ENCODE peak calls at places on chromosomes 6 and 20, in ten cellular contexts. A is brain microvascular endothelial cell, Y is HEK293T, V is NCI-H2171, G is pancreas, D is GM04504, J is iris pigment epithelial cell, M is testis, K is naive B cell, E is cerebellum. I is an unnamed sample.

GRCh38 chr6:105045546-105045945 is 88.6 kb downstream of the LIN28B start:
- DNase-seq in G (no peak), D (no peak), E (no peak), J (peak; percentile 48), M (no peak), A (peak; percentile 48), V (no peak), K (no peak), Y (no peak), I (no peak)

GRCh38 chr6:27237089-27237723 is 10.3 kb upstream of the PRSS16 start:
- DNase-seq in M (no peak), K (no peak), V (no peak), E (no peak), Y (peak; percentile 48), J (peak; percentile 86), D (no peak), A (peak; percentile 85), G (no peak), I (no peak)

GRCh38 chr20:24199493-24199892 is 210.9 kb upstream of the GGTLC1 start:
- DNase-seq in E (no peak), Y (no peak), A (no peak), V (peak; percentile 24), M (no peak), G (no peak), J (no peak), D (no peak), K (no peak), I (no peak)

GRCh38 chr20:46348972-46349741 is 40.9 kb upstream of the CDH22 start:
- DNase-seq in E (peak; percentile 87), Y (peak; percentile 72), D (no peak), V (peak; percentile 71), J (peak; percentile 41), G (peak; percentile 50), A (peak; percentile 32), M (peak; percentile 75), K (peak; percentile 12), I (peak; percentile 75)

GRCh38 chr20:48405909-48406308 is 421.9 kb downstream of the PREX1 start:
- DNase-seq in Y (no peak), E (no peak), V (no peak), G (no peak), K (peak; percentile 11), D (no peak), M (no peak), J (no peak), A (no peak), I (no peak)

GRCh38 chr20:37270586-37271420 is 9.2 kb upstream of the GHRH start:
- DNase-seq in M (no peak), D (no peak), Y (no peak), E (no peak), K (peak; percentile 51), V (no peak), G (no peak), J (peak; percentile 46), A (peak; percentile 66), I (peak; percentile 43)

GRCh38 chr6:78578430-78578829 is 288.9 kb upstream of the IRAK1BP1 start:
- DNase-seq in K (no peak), E (no peak), Y (no peak), M (no peak), J (no peak), G (no peak), A (no peak), V (no peak), D (no peak), I (no peak)

GRCh38 chr6:44630125-44631028 is 242.9 kb downstream of the CDC5L start:
- DNase-seq in J (peak; percentile 71), A (peak; percentile 53), M (peak; percentile 66), K (no peak), D (no peak), V (no peak), Y (peak; percentile 83), E (peak; percentile 36), G (no peak), I (peak; percentile 15)

GRCh38 chr20:48523191-48523757 is 304.5 kb downstream of the PREX1 start:
- DNase-seq in E (no peak), D (peak; percentile 44), J (peak; percentile 67), G (no peak), Y (peak; percentile 62), A (peak; percentile 57), K (no peak), M (peak; percentile 69), V (no peak), I (no peak)

GRCh38 chr20:43914286-43914685 is 366 bp upstream of the TOX2 start:
- DNase-seq in E (no peak), K (no peak), J (no peak), V (no peak), A (no peak), G (no peak), D (no peak), Y (peak; percentile 24), M (no peak), I (no peak)

GRCh38 chr6:34491091-34491430 is 25.2 kb downstream of the PACSIN1 start:
- DNase-seq in G (no peak), Y (no peak), D (peak; percentile 14), E (no peak), M (no peak), J (peak; percentile 29), V (no peak), A (no peak), K (no peak), I (no peak)

GRCh38 chr6:141123084-141123483 is 1009.6 kb upstream of the GJE1 start:
- DNase-seq in J (no peak), D (no peak), G (no peak), K (no peak), A (no peak), M (no peak), V (peak; percentile 35), Y (no peak), E (no peak), I (no peak)

GRCh38 chr6:84033523-84034451 is at the start of gene MRAP2:
- DNase-seq in A (peak; percentile 3), J (peak; percentile 34), E (peak; percentile 65), Y (peak; percentile 53), D (no peak), M (peak; percentile 33), G (peak; percentile 18), K (no peak), V (peak; percentile 54), I (peak; percentile 21)

GRCh38 chr20:25676164-25676809 is 20.4 kb downstream of the ZNF337 start:
- DNase-seq in V (no peak), K (no peak), D (no peak), A (peak; percentile 46), J (peak; percentile 92), E (no peak), M (no peak), G (no peak), Y (no peak), I (no peak)

GRCh38 chr20:17938889-17939619 is 29.5 kb downstream of the SNX5 start:
- DNase-seq in V (peak; percentile 60), Y (peak; percentile 81), J (peak; percentile 75), G (peak; percentile 59), M (peak; percentile 71), K (peak; percentile 66), A (peak; percentile 59), E (peak; percentile 79), D (no peak), I (peak; percentile 66)

GRCh38 chr20:6066582-6066981 is 12.7 kb upstream of the LRRN4 start:
- DNase-seq in M (no peak), K (no peak), A (no peak), J (no peak), D (no peak), G (no peak), Y (no peak), V (no peak), E (no peak), I (no peak)

GRCh38 chr6:143579703-143580102 is 68.2 kb upstream of the FUCA2 start:
- DNase-seq in G (no peak), A (peak; percentile 88), V (no peak), J (peak; percentile 93), E (no peak), Y (no peak), D (peak; percentile 87), M (no peak), K (no peak), I (no peak)

GRCh38 chr6:144149894-144150672 is at the start of gene STX11:
- DNase-seq in V (peak; percentile 6), E (no peak), A (peak; percentile 19), K (peak; percentile 59), J (peak; percentile 29), D (no peak), G (peak; percentile 60), Y (peak; percentile 72), M (peak; percentile 75), I (peak; percentile 22)

GRCh38 chr6:27127874-27128795 is 119.4 kb upstream of the PRSS16 start:
- DNase-seq in G (no peak), E (no peak), M (no peak), J (no peak), K (no peak), D (no peak), V (no peak), Y (no peak), A (no peak), I (no peak)

GRCh38 chr20:17562804-17563305 is 7.0 kb upstream of the DSTN start:
- DNase-seq in E (no peak), D (no peak), G (no peak), A (peak; percentile 55), J (peak; percentile 90), M (no peak), Y (no peak), K (no peak), V (no peak), I (no peak)

GRCh38 chr6:105882071-105882803 is 203.9 kb upstream of the PRDM1 start:
- DNase-seq in Y (no peak), E (no peak), K (no peak), M (no peak), J (no peak), V (no peak), A (no peak), D (no peak), G (no peak), I (no peak)

GRCh38 chr6:78593898-78594666 is 273.3 kb upstream of the IRAK1BP1 start:
- DNase-seq in M (no peak), E (no peak), Y (no peak), V (no peak), K (no peak), G (no peak), J (no peak), A (no peak), D (no peak), I (no peak)

GRCh38 chr20:63009044-63009961 is 2.5 kb upstream of the BHLHE23 start:
- DNase-seq in Y (peak; percentile 90), D (peak; percentile 19), V (peak; percentile 60), M (peak; percentile 78), J (peak; percentile 35), E (peak; percentile 85), A (peak; percentile 33), K (peak; percentile 80), G (peak; percentile 54), I (peak; percentile 78)

GRCh38 chr6:136586295-136586694 is 36.1 kb upstream of the MAP7 start:
- DNase-seq in J (peak; percentile 97), V (no peak), K (no peak), D (peak; percentile 75), M (no peak), E (no peak), A (peak; percentile 91), G (no peak), Y (no peak), I (no peak)

GRCh38 chr6:38378801-38379200 is 260.9 kb downstream of the BTBD9 start:
- DNase-seq in J (no peak), G (no peak), M (no peak), E (no peak), A (no peak), Y (no peak), K (no peak), V (no peak), D (no peak), I (no peak)

GRCh38 chr20:9407805-9408421 is 106.5 kb upstream of the LAMP5 start:
- DNase-seq in Y (peak; percentile 59), A (peak; percentile 84), V (peak; percentile 50), K (peak; percentile 33), J (peak; percentile 73), G (peak; percentile 41), E (peak; percentile 77), M (peak; percentile 89), D (peak; percentile 55), I (peak; percentile 57)

GRCh38 chr6:32886674-32887383 is 32.8 kb downstream of the PSMB9 start:
- DNase-seq in E (no peak), M (peak; percentile 52), V (peak; percentile 18), A (peak; percentile 84), G (peak; percentile 29), K (no peak), Y (no peak), D (peak; percentile 48), J (peak; percentile 78), I (no peak)

GRCh38 chr6:131694832-131695426 is 6.3 kb downstream of the OR2A4 start:
- DNase-seq in J (peak; percentile 62), K (peak; percentile 42), E (peak; percentile 10), D (peak; percentile 40), G (peak; percentile 18), A (peak; percentile 66), V (no peak), Y (peak; percentile 82), M (peak; percentile 65), I (peak; percentile 21)